ENCODE peak calls at places on chromosomes 13 and 19, in nine cellular contexts. M, K, P, D, O, Z, Y, A and W are unnamed samples.

GRCh38 chr19:10987621-10988297 is 26.9 kb downstream of the SMARCA4 start:
- DNase-seq in M (no peak), K (no peak), P (no peak), D (no peak), O (no peak), Z (no peak), Y (no peak), A (no peak), W (no peak)

GRCh38 chr13:67390462-67391093 is 160.4 kb upstream of the PCDH9 start:
- DNase-seq in M (no peak), K (no peak), P (no peak), D (no peak), O (no peak), Z (no peak), Y (no peak), A (no peak), W (no peak)

GRCh38 chr19:8224394-8225145 is 15.4 kb downstream of the CERS4 start:
- DNase-seq in M (no peak), K (peak), P (peak), D (no peak), O (no peak), Z (peak), Y (no peak), A (peak), W (no peak)

GRCh38 chr13:106393776-106394175 is 141.7 kb downstream of the EFNB2 start:
- DNase-seq in M (no peak), K (no peak), P (peak), D (no peak), O (no peak), Z (no peak), Y (no peak), A (no peak), W (no peak)

GRCh38 chr19:41753936-41754529 is 1.3 kb upstream of the CEACAM6 start:
- DNase-seq in M (peak), K (peak), P (no peak), D (peak), O (no peak), Z (peak), Y (peak), A (no peak), W (peak)

GRCh38 chr13:110340812-110341444 is 33.8 kb downstream of the COL4A2 start:
- DNase-seq in M (no peak), K (peak), P (no peak), D (peak), O (peak), Z (peak), Y (no peak), A (peak), W (peak)

GRCh38 chr19:34733266-34733825 is 697 bp upstream of the ZNF181 start:
- DNase-seq in M (no peak), K (peak), P (no peak), D (peak), O (no peak), Z (no peak), Y (peak), A (no peak), W (peak)

GRCh38 chr19:4577020-4577782 is 17.7 kb upstream of the SEMA6B start:
- DNase-seq in M (no peak), K (no peak), P (no peak), D (no peak), O (no peak), Z (no peak), Y (peak), A (no peak), W (no peak)

GRCh38 chr13:112643759-112644459 is 45.9 kb upstream of the ATP11A start:
- DNase-seq in M (no peak), K (no peak), P (no peak), D (peak), O (peak), Z (peak), Y (no peak), A (no peak), W (no peak)

GRCh38 chr19:49447485-49448431 is 3.9 kb downstream of the PIH1D1 start:
- DNase-seq in M (no peak), K (no peak), P (no peak), D (no peak), O (no peak), Z (no peak), Y (peak), A (no peak), W (no peak)

GRCh38 chr19:56720281-56720680 is 48.7 kb upstream of the ZNF835 start:
- DNase-seq in M (no peak), K (no peak), P (no peak), D (no peak), O (no peak), Z (no peak), Y (no peak), A (no peak), W (no peak)

GRCh38 chr13:27665333-27665732 is 43.6 kb downstream of the POLR1D start:
- DNase-seq in M (no peak), K (no peak), P (no peak), D (no peak), O (no peak), Z (no peak), Y (peak), A (no peak), W (no peak)

GRCh38 chr19:20661150-20661819 is at the start of gene ZNF626:
- DNase-seq in M (peak), K (peak), P (peak), D (peak), O (peak), Z (peak), Y (peak), A (peak), W (peak)

GRCh38 chr19:32357720-32358119 is 12.3 kb downstream of the ZNF507 start:
- DNase-seq in M (no peak), K (no peak), P (no peak), D (no peak), O (no peak), Z (no peak), Y (no peak), A (no peak), W (no peak)
- TF ChIP-seq CTCF in M (peak), K (no peak), P (peak), D (no peak), O (no peak), Z (no peak), Y (no peak), A (no peak), W (no peak)

GRCh38 chr19:48393559-48394330 is at the start of gene GRIN2D:
- DNase-seq in M (peak), K (no peak), P (no peak), D (no peak), O (peak), Z (no peak), Y (peak), A (no peak), W (no peak)
- TF ChIP-seq CTCF in M (no peak), K (no peak), P (no peak), D (no peak), O (no peak), Z (no peak), Y (peak), A (no peak), W (no peak)

GRCh38 chr13:25267715-25268114 is 19.6 kb downstream of the MTMR6 start:
- DNase-seq in M (no peak), K (no peak), P (no peak), D (no peak), O (no peak), Z (no peak), Y (no peak), A (no peak), W (no peak)
- TF ChIP-seq CTCF in M (no peak), K (no peak), P (peak), D (peak), O (no peak), Z (no peak), Y (peak), A (no peak), W (no peak)

GRCh38 chr13:22062478-22063205 is 391.8 kb downstream of the FGF9 start:
- DNase-seq in M (no peak), K (no peak), P (peak), D (no peak), O (no peak), Z (no peak), Y (no peak), A (no peak), W (no peak)

GRCh38 chr13:22061806-22062391 is 391.0 kb downstream of the FGF9 start:
- DNase-seq in M (no peak), K (no peak), P (no peak), D (no peak), O (no peak), Z (no peak), Y (no peak), A (no peak), W (no peak)

GRCh38 chr13:22060187-22060586 is 389.3 kb downstream of the FGF9 start:
- DNase-seq in M (no peak), K (no peak), P (no peak), D (no peak), O (no peak), Z (no peak), Y (no peak), A (no peak), W (no peak)

GRCh38 chr13:22063416-22064124 is 392.7 kb downstream of the FGF9 start:
- DNase-seq in M (no peak), K (no peak), P (no peak), D (no peak), O (no peak), Z (no peak), Y (no peak), A (no peak), W (no peak)

GRCh38 chr13:22061371-22061805 is 390.5 kb downstream of the FGF9 start:
- DNase-seq in M (no peak), K (no peak), P (no peak), D (no peak), O (no peak), Z (no peak), Y (peak), A (no peak), W (no peak)
- TF ChIP-seq CTCF in M (no peak), K (no peak), P (no peak), D (no peak), O (no peak), Z (no peak), Y (peak), A (no peak), W (no peak)

GRCh38 chr19:54297759-54298305 is 15.1 kb downstream of the LILRA5 start:
- DNase-seq in M (no peak), K (no peak), P (no peak), D (no peak), O (no peak), Z (peak), Y (peak), A (no peak), W (no peak)
- TF ChIP-seq CTCF in M (no peak), K (no peak), P (no peak), D (no peak), O (no peak), Z (no peak), Y (peak), A (no peak), W (no peak)

GRCh38 chr19:33402421-33403220 is 29.1 kb downstream of the CEBPG start:
- DNase-seq in M (no peak), K (no peak), P (no peak), D (peak), O (peak), Z (peak), Y (no peak), A (no peak), W (no peak)
- TF ChIP-seq CTCF in M (no peak), K (no peak), P (peak), D (peak), O (no peak), Z (no peak), Y (peak), A (no peak), W (no peak)

GRCh38 chr13:113758651-113759524 is at the start of gene TMEM255B:
- DNase-seq in M (peak), K (peak), P (peak), D (peak), O (peak), Z (peak), Y (peak), A (peak), W (peak)
- TF ChIP-seq CTCF in M (peak), K (no peak), P (peak), D (peak), O (peak), Z (no peak), Y (peak), A (no peak), W (no peak)